ENCODE peak calls at places on chromosomes 1 and 21, in six cellular contexts. R, G, F, W, O and T are unnamed samples.
A peak's percentile ranks its signal among the peaks of the same experiment; 100 is the strongest.

GRCh38 chr1:232204269-232204668 is 425.7 kb downstream of the SIPA1L2 start:
- DNase-seq in W (no peak), F (no peak), R (peak; percentile 28), O (no peak), G (no peak), T (no peak)

GRCh38 chr21:24729568-24729967 is 877.7 kb downstream of the MRPL39 start:
- DNase-seq in O (no peak), W (no peak), F (no peak), R (no peak), G (no peak), T (no peak)

GRCh38 chr1:165474196-165474595 is 29.3 kb upstream of the RXRG start:
- DNase-seq in W (no peak), F (no peak), O (no peak), R (no peak), G (no peak), T (no peak)

GRCh38 chr21:45974073-45975016 is 7.2 kb upstream of the COL6A1 start:
- DNase-seq in W (peak; percentile 75), R (peak; percentile 84), G (peak; percentile 67), O (peak; percentile 3), F (no peak), T (no peak)

GRCh38 chr21:43866659-43867331 is 1.8 kb downstream of the AGPAT3 start:
- DNase-seq in G (no peak), W (no peak), F (no peak), R (no peak), O (no peak), T (no peak)

GRCh38 chr1:184019066-184019465 is 18.5 kb downstream of the COLGALT2 start:
- DNase-seq in R (no peak), F (no peak), O (no peak), G (no peak), W (no peak), T (peak; percentile 87)

GRCh38 chr1:93080424-93080823 is 1.3 kb downstream of the MTF2 start:
- DNase-seq in W (peak; percentile 17), F (peak; percentile 55), O (peak; percentile 67), G (no peak), R (peak; percentile 85), T (peak; percentile 59)

GRCh38 chr21:15293251-15293650 is 228.5 kb upstream of the NRIP1 start:
- DNase-seq in O (no peak), R (peak; percentile 87), F (no peak), G (no peak), W (no peak), T (no peak)